ENCODE peak calls at places on chromosome 3, in four cellular contexts. G is cardiac septum, B is ureter, H is T-helper 17 cell. P is an unnamed sample.

GRCh38 chr3:127101411-127102067 is 91.4 kb upstream of the PRR23E start:
- DNase-seq in G (no peak), B (no peak), H (no peak), P (no peak)

GRCh38 chr3:45553469-45553974 is 41.0 kb upstream of the LIMD1 start:
- DNase-seq in G (peak), B (peak), H (no peak), P (no peak)

GRCh38 chr3:14352002-14352627 is 50.3 kb upstream of the SLC6A6 start:
- DNase-seq in G (no peak), B (no peak), H (no peak), P (no peak)

GRCh38 chr3:129794319-129795201 is 99.0 kb downstream of the TMCC1 start:
- DNase-seq in G (no peak), B (peak), H (no peak), P (peak)

GRCh38 chr3:187208159-187208558 is 10.9 kb downstream of the RTP1 start:
- DNase-seq in G (no peak), B (no peak), H (no peak), P (no peak)

GRCh38 chr3:36871379-36872126 is 73.3 kb downstream of the TRANK1 start:
- DNase-seq in G (no peak), B (no peak), H (no peak), P (no peak)

GRCh38 chr3:38325256-38325655 is 21.3 kb upstream of the XYLB start:
- DNase-seq in G (no peak), B (peak), H (no peak), P (no peak)

GRCh38 chr3:121698914-121699313 is 38.2 kb upstream of the HCLS1 start:
- DNase-seq in G (no peak), B (no peak), H (no peak), P (no peak)

GRCh38 chr3:123713211-123713610 is 128.4 kb upstream of the HACD2 start:
- DNase-seq in G (no peak), B (no peak), H (no peak), P (no peak)

GRCh38 chr3:72445827-72446405 is 402.3 kb downstream of the SHQ1 start:
- DNase-seq in G (no peak), B (no peak), H (no peak), P (no peak)

GRCh38 chr3:196008929-196009328 is 73.0 kb downstream of the TFRC start:
- DNase-seq in G (no peak), B (no peak), H (no peak), P (no peak)

GRCh38 chr3:63349583-63350177 is 71.6 kb downstream of the SYNPR start:
- DNase-seq in G (no peak), B (peak), H (no peak), P (peak)

GRCh38 chr3:187261541-187261969 is 30.0 kb downstream of the MASP1 start:
- DNase-seq in G (no peak), B (no peak), H (no peak), P (no peak)

GRCh38 chr3:142586803-142587406 is 8.4 kb upstream of the ATR start:
- DNase-seq in G (no peak), B (no peak), H (no peak), P (peak)

GRCh38 chr3:150727653-150728502 is 24.2 kb upstream of the ERICH6 start:
- DNase-seq in G (no peak), B (no peak), H (no peak), P (no peak)

P was measured in NCI-H146.